ENCODE peak calls at places on chromosome 22, in seven cellular contexts. One of them, this sample, is unnamed.

GRCh38 chr22:18110194-18110943 is at the start of gene TUBA8:
- DNase-seq in activated T-cell treated with anti-CD3 and anti-CD28 coated beads for 1 hour: no peak
- DNase-seq in effector CD4-positive, alpha-beta T cell: no peak
- DNase-seq in cardiac fibroblast: peak; percentile 35
- DNase-seq in NCI-H1930: peak; percentile 16
- DNase-seq in memory B cell: no peak
- DNase-seq in sciatic nerve: no peak
- DNase-seq in this sample: peak; percentile 31

GRCh38 chr22:21714784-21715183 is 20.8 kb downstream of the YPEL1 start:
- DNase-seq in activated T-cell treated with anti-CD3 and anti-CD28 coated beads for 1 hour: no peak
- DNase-seq in effector CD4-positive, alpha-beta T cell: no peak
- DNase-seq in cardiac fibroblast: no peak
- DNase-seq in NCI-H1930: no peak
- DNase-seq in memory B cell: no peak
- DNase-seq in sciatic nerve: no peak
- DNase-seq in this sample: no peak

GRCh38 chr22:32308191-32308590 is 49.5 kb upstream of the RFPL3 start:
- DNase-seq in activated T-cell treated with anti-CD3 and anti-CD28 coated beads for 1 hour: no peak
- DNase-seq in effector CD4-positive, alpha-beta T cell: no peak
- DNase-seq in cardiac fibroblast: no peak
- DNase-seq in NCI-H1930: no peak
- DNase-seq in memory B cell: no peak
- DNase-seq in sciatic nerve: no peak
- DNase-seq in this sample: no peak

GRCh38 chr22:37184816-37185541 is 3.1 kb downstream of the C1QTNF6 start:
- DNase-seq in activated T-cell treated with anti-CD3 and anti-CD28 coated beads for 1 hour: no peak
- DNase-seq in effector CD4-positive, alpha-beta T cell: no peak
- DNase-seq in cardiac fibroblast: no peak
- DNase-seq in NCI-H1930: no peak
- DNase-seq in memory B cell: no peak
- DNase-seq in sciatic nerve: no peak
- DNase-seq in this sample: no peak

GRCh38 chr22:36419177-36419911 is 31.6 kb upstream of the MYH9 start:
- DNase-seq in activated T-cell treated with anti-CD3 and anti-CD28 coated beads for 1 hour: no peak
- DNase-seq in effector CD4-positive, alpha-beta T cell: no peak
- DNase-seq in cardiac fibroblast: peak; percentile 59
- DNase-seq in NCI-H1930: no peak
- DNase-seq in memory B cell: no peak
- DNase-seq in sciatic nerve: peak; percentile 67
- DNase-seq in this sample: peak; percentile 64

GRCh38 chr22:39938509-39938908 is 21.7 kb upstream of the TMA7B start:
- DNase-seq in activated T-cell treated with anti-CD3 and anti-CD28 coated beads for 1 hour: no peak
- DNase-seq in effector CD4-positive, alpha-beta T cell: peak; percentile 27
- DNase-seq in cardiac fibroblast: no peak
- DNase-seq in NCI-H1930: no peak
- DNase-seq in memory B cell: no peak
- DNase-seq in sciatic nerve: no peak
- DNase-seq in this sample: no peak

GRCh38 chr22:35638408-35638807 is 9.8 kb upstream of the APOL6 start:
- DNase-seq in activated T-cell treated with anti-CD3 and anti-CD28 coated beads for 1 hour: no peak
- DNase-seq in effector CD4-positive, alpha-beta T cell: no peak
- DNase-seq in cardiac fibroblast: peak; percentile 76
- DNase-seq in NCI-H1930: no peak
- DNase-seq in memory B cell: no peak
- DNase-seq in sciatic nerve: peak; percentile 84
- DNase-seq in this sample: no peak

GRCh38 chr22:49525366-49525765 is 302.3 kb downstream of the BRD1 start:
- DNase-seq in activated T-cell treated with anti-CD3 and anti-CD28 coated beads for 1 hour: no peak
- DNase-seq in effector CD4-positive, alpha-beta T cell: no peak
- DNase-seq in cardiac fibroblast: no peak
- DNase-seq in NCI-H1930: no peak
- DNase-seq in memory B cell: no peak
- DNase-seq in sciatic nerve: no peak
- DNase-seq in this sample: no peak

GRCh38 chr22:30609260-30610185 is 2.5 kb downstream of the TCN2 start:
- DNase-seq in activated T-cell treated with anti-CD3 and anti-CD28 coated beads for 1 hour: no peak
- DNase-seq in effector CD4-positive, alpha-beta T cell: no peak
- DNase-seq in cardiac fibroblast: peak; percentile 83
- DNase-seq in NCI-H1930: no peak
- DNase-seq in memory B cell: no peak
- DNase-seq in sciatic nerve: peak; percentile 72
- DNase-seq in this sample: peak; percentile 92

GRCh38 chr22:37169947-37170688 is 17.9 kb downstream of the C1QTNF6 start:
- DNase-seq in activated T-cell treated with anti-CD3 and anti-CD28 coated beads for 1 hour: no peak
- DNase-seq in effector CD4-positive, alpha-beta T cell: no peak
- DNase-seq in cardiac fibroblast: no peak
- DNase-seq in NCI-H1930: no peak
- DNase-seq in memory B cell: no peak
- DNase-seq in sciatic nerve: peak; percentile 60
- DNase-seq in this sample: no peak

GRCh38 chr22:39317756-39318506 is 1.5 kb downstream of the RPL3 start:
- DNase-seq in activated T-cell treated with anti-CD3 and anti-CD28 coated beads for 1 hour: no peak
- DNase-seq in effector CD4-positive, alpha-beta T cell: no peak
- DNase-seq in cardiac fibroblast: peak; percentile 59
- DNase-seq in NCI-H1930: no peak
- DNase-seq in memory B cell: no peak
- DNase-seq in sciatic nerve: no peak
- DNase-seq in this sample: peak; percentile 27

GRCh38 chr22:30552719-30553118 is 6.2 kb upstream of the SEC14L6 start:
- DNase-seq in activated T-cell treated with anti-CD3 and anti-CD28 coated beads for 1 hour: no peak
- DNase-seq in effector CD4-positive, alpha-beta T cell: no peak
- DNase-seq in cardiac fibroblast: no peak
- DNase-seq in NCI-H1930: no peak
- DNase-seq in memory B cell: no peak
- DNase-seq in sciatic nerve: no peak
- DNase-seq in this sample: no peak

GRCh38 chr22:19360300-19360792 is 68.8 kb upstream of the CLTCL1 start:
- DNase-seq in activated T-cell treated with anti-CD3 and anti-CD28 coated beads for 1 hour: no peak
- DNase-seq in effector CD4-positive, alpha-beta T cell: no peak
- DNase-seq in cardiac fibroblast: no peak
- DNase-seq in NCI-H1930: no peak
- DNase-seq in memory B cell: no peak
- DNase-seq in sciatic nerve: no peak
- DNase-seq in this sample: no peak

GRCh38 chr22:36308880-36309279 is 55.9 kb downstream of the APOL1 start:
- DNase-seq in activated T-cell treated with anti-CD3 and anti-CD28 coated beads for 1 hour: no peak
- DNase-seq in effector CD4-positive, alpha-beta T cell: no peak
- DNase-seq in cardiac fibroblast: no peak
- DNase-seq in NCI-H1930: no peak
- DNase-seq in memory B cell: no peak
- DNase-seq in sciatic nerve: no peak
- DNase-seq in this sample: no peak

GRCh38 chr22:47618611-47619010 is 856.2 kb downstream of the TBC1D22A start:
- DNase-seq in activated T-cell treated with anti-CD3 and anti-CD28 coated beads for 1 hour: no peak
- DNase-seq in effector CD4-positive, alpha-beta T cell: no peak
- DNase-seq in cardiac fibroblast: no peak
- DNase-seq in NCI-H1930: no peak
- DNase-seq in memory B cell: no peak
- DNase-seq in sciatic nerve: peak; percentile 7
- DNase-seq in this sample: no peak

GRCh38 chr22:49266561-49267519 is 560.8 kb downstream of the BRD1 start:
- DNase-seq in activated T-cell treated with anti-CD3 and anti-CD28 coated beads for 1 hour: no peak
- DNase-seq in effector CD4-positive, alpha-beta T cell: no peak
- DNase-seq in cardiac fibroblast: no peak
- DNase-seq in NCI-H1930: no peak
- DNase-seq in memory B cell: no peak
- DNase-seq in sciatic nerve: peak; percentile 27
- DNase-seq in this sample: no peak

GRCh38 chr22:50157976-50158375 is 12.6 kb upstream of the PANX2 start:
- DNase-seq in activated T-cell treated with anti-CD3 and anti-CD28 coated beads for 1 hour: no peak
- DNase-seq in effector CD4-positive, alpha-beta T cell: no peak
- DNase-seq in cardiac fibroblast: no peak
- DNase-seq in NCI-H1930: no peak
- DNase-seq in memory B cell: no peak
- DNase-seq in sciatic nerve: no peak
- DNase-seq in this sample: no peak

GRCh38 chr22:37742374-37743092 is 45.7 kb downstream of the TRIOBP start:
- DNase-seq in activated T-cell treated with anti-CD3 and anti-CD28 coated beads for 1 hour: no peak
- DNase-seq in effector CD4-positive, alpha-beta T cell: no peak
- DNase-seq in cardiac fibroblast: peak; percentile 90
- DNase-seq in NCI-H1930: no peak
- DNase-seq in memory B cell: no peak
- DNase-seq in sciatic nerve: no peak
- DNase-seq in this sample: peak; percentile 91

GRCh38 chr22:42553475-42554361 is at the start of gene SERHL2:
- DNase-seq in activated T-cell treated with anti-CD3 and anti-CD28 coated beads for 1 hour: peak; percentile 71
- DNase-seq in effector CD4-positive, alpha-beta T cell: peak; percentile 74
- DNase-seq in cardiac fibroblast: peak; percentile 65
- DNase-seq in NCI-H1930: peak; percentile 52
- DNase-seq in memory B cell: peak; percentile 73
- DNase-seq in sciatic nerve: peak; percentile 95
- DNase-seq in this sample: peak; percentile 61

GRCh38 chr22:49230194-49230577 is 597.5 kb downstream of the BRD1 start:
- DNase-seq in activated T-cell treated with anti-CD3 and anti-CD28 coated beads for 1 hour: no peak
- DNase-seq in effector CD4-positive, alpha-beta T cell: no peak
- DNase-seq in cardiac fibroblast: no peak
- DNase-seq in NCI-H1930: no peak
- DNase-seq in memory B cell: no peak
- DNase-seq in sciatic nerve: peak; percentile 39
- DNase-seq in this sample: no peak

GRCh38 chr22:47837703-47838102 is 1075.3 kb downstream of the TBC1D22A start:
- DNase-seq in activated T-cell treated with anti-CD3 and anti-CD28 coated beads for 1 hour: no peak
- DNase-seq in effector CD4-positive, alpha-beta T cell: no peak
- DNase-seq in cardiac fibroblast: peak; percentile 33
- DNase-seq in NCI-H1930: no peak
- DNase-seq in memory B cell: no peak
- DNase-seq in sciatic nerve: no peak
- DNase-seq in this sample: peak; percentile 27

GRCh38 chr22:38187413-38188212 is 6.0 kb upstream of the PLA2G6 start:
- DNase-seq in activated T-cell treated with anti-CD3 and anti-CD28 coated beads for 1 hour: no peak
- DNase-seq in effector CD4-positive, alpha-beta T cell: no peak
- DNase-seq in cardiac fibroblast: peak; percentile 70
- DNase-seq in NCI-H1930: peak; percentile 35
- DNase-seq in memory B cell: no peak
- DNase-seq in sciatic nerve: no peak
- DNase-seq in this sample: peak; percentile 82

GRCh38 chr22:31096637-31097274 is 10.6 kb downstream of the SELENOM start:
- DNase-seq in activated T-cell treated with anti-CD3 and anti-CD28 coated beads for 1 hour: no peak
- DNase-seq in effector CD4-positive, alpha-beta T cell: no peak
- DNase-seq in cardiac fibroblast: no peak
- DNase-seq in NCI-H1930: no peak
- DNase-seq in memory B cell: no peak
- DNase-seq in sciatic nerve: no peak
- DNase-seq in this sample: no peak

GRCh38 chr22:20666560-20666959 is 107.4 kb upstream of the SERPIND1 start:
- DNase-seq in activated T-cell treated with anti-CD3 and anti-CD28 coated beads for 1 hour: no peak
- DNase-seq in effector CD4-positive, alpha-beta T cell: no peak
- DNase-seq in cardiac fibroblast: no peak
- DNase-seq in NCI-H1930: no peak
- DNase-seq in memory B cell: no peak
- DNase-seq in sciatic nerve: no peak
- DNase-seq in this sample: no peak

GRCh38 chr22:47366026-47366767 is 603.7 kb downstream of the TBC1D22A start:
- DNase-seq in activated T-cell treated with anti-CD3 and anti-CD28 coated beads for 1 hour: no peak
- DNase-seq in effector CD4-positive, alpha-beta T cell: no peak
- DNase-seq in cardiac fibroblast: no peak
- DNase-seq in NCI-H1930: no peak
- DNase-seq in memory B cell: no peak
- DNase-seq in sciatic nerve: peak; percentile 22
- DNase-seq in this sample: no peak

GRCh38 chr22:49934144-49934890 is 15.9 kb downstream of the CRELD2 start:
- DNase-seq in activated T-cell treated with anti-CD3 and anti-CD28 coated beads for 1 hour: no peak
- DNase-seq in effector CD4-positive, alpha-beta T cell: peak; percentile 41
- DNase-seq in cardiac fibroblast: peak; percentile 28
- DNase-seq in NCI-H1930: no peak
- DNase-seq in memory B cell: no peak
- DNase-seq in sciatic nerve: no peak
- DNase-seq in this sample: peak; percentile 37

GRCh38 chr22:24694971-24695928 is 79.3 kb downstream of the PIWIL3 start:
- DNase-seq in activated T-cell treated with anti-CD3 and anti-CD28 coated beads for 1 hour: no peak
- DNase-seq in effector CD4-positive, alpha-beta T cell: no peak
- DNase-seq in cardiac fibroblast: no peak
- DNase-seq in NCI-H1930: no peak
- DNase-seq in memory B cell: no peak
- DNase-seq in sciatic nerve: no peak
- DNase-seq in this sample: no peak

GRCh38 chr22:50139843-50140415 is 30.6 kb upstream of the PANX2 start:
- DNase-seq in activated T-cell treated with anti-CD3 and anti-CD28 coated beads for 1 hour: no peak
- DNase-seq in effector CD4-positive, alpha-beta T cell: no peak
- DNase-seq in cardiac fibroblast: peak; percentile 73
- DNase-seq in NCI-H1930: peak; percentile 96
- DNase-seq in memory B cell: no peak
- DNase-seq in sciatic nerve: no peak
- DNase-seq in this sample: no peak

GRCh38 chr22:42931421-42932196 is 74.5 kb upstream of the ARFGAP3 start:
- DNase-seq in activated T-cell treated with anti-CD3 and anti-CD28 coated beads for 1 hour: no peak
- DNase-seq in effector CD4-positive, alpha-beta T cell: no peak
- DNase-seq in cardiac fibroblast: peak; percentile 65
- DNase-seq in NCI-H1930: no peak
- DNase-seq in memory B cell: peak; percentile 34
- DNase-seq in sciatic nerve: no peak
- DNase-seq in this sample: no peak

GRCh38 chr22:49534386-49534785 is 293.3 kb downstream of the BRD1 start:
- DNase-seq in activated T-cell treated with anti-CD3 and anti-CD28 coated beads for 1 hour: no peak
- DNase-seq in effector CD4-positive, alpha-beta T cell: no peak
- DNase-seq in cardiac fibroblast: no peak
- DNase-seq in NCI-H1930: no peak
- DNase-seq in memory B cell: no peak
- DNase-seq in sciatic nerve: no peak
- DNase-seq in this sample: no peak

GRCh38 chr22:45757068-45757467 is 85.4 kb downstream of the ATXN10 start:
- DNase-seq in activated T-cell treated with anti-CD3 and anti-CD28 coated beads for 1 hour: no peak
- DNase-seq in effector CD4-positive, alpha-beta T cell: no peak
- DNase-seq in cardiac fibroblast: no peak
- DNase-seq in NCI-H1930: no peak
- DNase-seq in memory B cell: no peak
- DNase-seq in sciatic nerve: no peak
- DNase-seq in this sample: peak; percentile 43

GRCh38 chr22:39317084-39317755 is 2.2 kb downstream of the RPL3 start:
- DNase-seq in activated T-cell treated with anti-CD3 and anti-CD28 coated beads for 1 hour: no peak
- DNase-seq in effector CD4-positive, alpha-beta T cell: no peak
- DNase-seq in cardiac fibroblast: peak; percentile 42
- DNase-seq in NCI-H1930: no peak
- DNase-seq in memory B cell: no peak
- DNase-seq in sciatic nerve: no peak
- DNase-seq in this sample: peak; percentile 34

GRCh38 chr22:50118557-50119168 is 28.9 kb downstream of the MOV10L1 start:
- DNase-seq in activated T-cell treated with anti-CD3 and anti-CD28 coated beads for 1 hour: no peak
- DNase-seq in effector CD4-positive, alpha-beta T cell: no peak
- DNase-seq in cardiac fibroblast: peak; percentile 93
- DNase-seq in NCI-H1930: no peak
- DNase-seq in memory B cell: no peak
- DNase-seq in sciatic nerve: no peak
- DNase-seq in this sample: peak; percentile 99

GRCh38 chr22:28132466-28132865 is 213.4 kb upstream of the PITPNB start:
- DNase-seq in activated T-cell treated with anti-CD3 and anti-CD28 coated beads for 1 hour: no peak
- DNase-seq in effector CD4-positive, alpha-beta T cell: no peak
- DNase-seq in cardiac fibroblast: no peak
- DNase-seq in NCI-H1930: no peak
- DNase-seq in memory B cell: no peak
- DNase-seq in sciatic nerve: no peak
- DNase-seq in this sample: no peak

GRCh38 chr22:49967333-49968241 is 7.0 kb downstream of the PIM3 start:
- DNase-seq in activated T-cell treated with anti-CD3 and anti-CD28 coated beads for 1 hour: no peak
- DNase-seq in effector CD4-positive, alpha-beta T cell: no peak
- DNase-seq in cardiac fibroblast: no peak
- DNase-seq in NCI-H1930: no peak
- DNase-seq in memory B cell: peak; percentile 61
- DNase-seq in sciatic nerve: peak; percentile 76
- DNase-seq in this sample: no peak

GRCh38 chr22:30866811-30867271 is 101.7 kb downstream of the MORC2 start:
- DNase-seq in activated T-cell treated with anti-CD3 and anti-CD28 coated beads for 1 hour: no peak
- DNase-seq in effector CD4-positive, alpha-beta T cell: no peak
- DNase-seq in cardiac fibroblast: peak; percentile 14
- DNase-seq in NCI-H1930: no peak
- DNase-seq in memory B cell: no peak
- DNase-seq in sciatic nerve: peak; percentile 27
- DNase-seq in this sample: no peak

This sample was measured in iris pigment epithelial cell.